ENCODE peak calls at places on chromosomes 11 and 22, in eight cellular contexts. C is neural crest cell, D is cardiac fibroblast, V is AG10803, N is psoas muscle, M is endodermal cell, Q is GM10248, B is lower leg skin. W is an unnamed sample.

GRCh38 chr11:6618117-6619020 is 853 bp downstream of the TPP1 start:
- DNase-seq in C (no peak), D (peak; percentile 65), V (peak; percentile 66), N (peak; percentile 51), M (no peak), Q (peak; percentile 32), B (peak; percentile 49), W (no peak)

GRCh38 chr22:29641052-29641780 is 37.8 kb downstream of the NF2 start:
- DNase-seq in C (no peak), D (no peak), V (peak; percentile 80), N (no peak), M (no peak), Q (no peak), B (no peak), W (no peak)

GRCh38 chr11:60925685-60926267 is 1.5 kb downstream of the TMEM132A start:
- DNase-seq in C (no peak), D (peak; percentile 94), V (no peak), N (no peak), M (no peak), Q (no peak), B (no peak), W (no peak)

GRCh38 chr11:8266246-8267241 is 2.9 kb upstream of the LMO1 start:
- DNase-seq in C (no peak), D (no peak), V (no peak), N (no peak), M (peak; percentile 36), Q (no peak), B (no peak), W (no peak)

GRCh38 chr22:46047841-46048595 is 71.1 kb upstream of the WNT7B start:
- DNase-seq in C (no peak), D (no peak), V (peak; percentile 66), N (peak; percentile 63), M (peak; percentile 28), Q (no peak), B (no peak), W (no peak)

GRCh38 chr11:59510917-59511589 is at the start of gene OR4D9:
- DNase-seq in C (no peak), D (peak; percentile 3), V (no peak), N (no peak), M (no peak), Q (no peak), B (no peak), W (peak; percentile 3)

GRCh38 chr11:15843309-15843857 is 513.0 kb downstream of the SOX6 start:
- DNase-seq in C (peak; percentile 28), D (no peak), V (no peak), N (no peak), M (peak; percentile 63), Q (no peak), B (no peak), W (peak; percentile 30)

GRCh38 chr11:56910046-56910753 is 78.5 kb upstream of the OR5AK2 start:
- DNase-seq in C (no peak), D (no peak), V (no peak), N (no peak), M (no peak), Q (no peak), B (no peak), W (no peak)

GRCh38 chr11:68010058-68011041 is at the start of gene ALDH3B1:
- DNase-seq in C (no peak), D (peak; percentile 93), V (peak; percentile 91), N (peak; percentile 96), M (peak; percentile 86), Q (no peak), B (peak; percentile 89), W (no peak)

GRCh38 chr22:44523981-44524759 is 26.1 kb upstream of the RTL6 start:
- DNase-seq in C (no peak), D (peak; percentile 97), V (peak; percentile 97), N (no peak), M (no peak), Q (no peak), B (no peak), W (no peak)

GRCh38 chr22:46370584-46371373 is 35.3 kb downstream of the TRMU start:
- DNase-seq in C (no peak), D (no peak), V (no peak), N (no peak), M (no peak), Q (no peak), B (no peak), W (no peak)

GRCh38 chr11:62789576-62789975 is 2.2 kb downstream of the TMEM223 start:
- DNase-seq in C (no peak), D (no peak), V (no peak), N (no peak), M (no peak), Q (no peak), B (no peak), W (no peak)

GRCh38 chr11:46837860-46838259 is 8.2 kb downstream of the CKAP5 start:
- DNase-seq in C (no peak), D (no peak), V (no peak), N (no peak), M (no peak), Q (no peak), B (no peak), W (no peak)

GRCh38 chr22:45612940-45613339 is 58.7 kb upstream of the ATXN10 start:
- DNase-seq in C (no peak), D (peak; percentile 11), V (peak; percentile 32), N (peak; percentile 64), M (peak; percentile 64), Q (no peak), B (no peak), W (no peak)

GRCh38 chr11:65422104-65422632 is 430 bp upstream of the NEAT1 start:
- DNase-seq in C (peak; percentile 90), D (peak; percentile 98), V (peak; percentile 99), N (peak; percentile 100), M (peak; percentile 98), Q (peak; percentile 78), B (peak; percentile 96), W (peak; percentile 96)

GRCh38 chr11:65859134-65859811 is 960 bp upstream of the MUS81 start:
- DNase-seq in C (peak; percentile 96), D (peak; percentile 99), V (peak; percentile 97), N (peak; percentile 99), M (peak; percentile 99), Q (peak; percentile 95), B (peak; percentile 99), W (peak; percentile 98)

GRCh38 chr11:62546244-62546936 is at the start of gene AHNAK:
- DNase-seq in C (peak; percentile 43), D (peak; percentile 59), V (peak; percentile 67), N (peak; percentile 93), M (peak; percentile 90), Q (peak; percentile 70), B (peak; percentile 83), W (peak; percentile 59)

GRCh38 chr11:65014146-65014960 is at the start of gene ARL2:
- DNase-seq in C (no peak), D (no peak), V (peak; percentile 17), N (no peak), M (no peak), Q (peak; percentile 92), B (peak; percentile 80), W (no peak)

GRCh38 chr22:24208012-24208749 is 26.9 kb downstream of the SUSD2 start:
- DNase-seq in C (no peak), D (peak; percentile 100), V (peak; percentile 97), N (peak; percentile 55), M (no peak), Q (no peak), B (peak; percentile 62), W (no peak)

DNA sequence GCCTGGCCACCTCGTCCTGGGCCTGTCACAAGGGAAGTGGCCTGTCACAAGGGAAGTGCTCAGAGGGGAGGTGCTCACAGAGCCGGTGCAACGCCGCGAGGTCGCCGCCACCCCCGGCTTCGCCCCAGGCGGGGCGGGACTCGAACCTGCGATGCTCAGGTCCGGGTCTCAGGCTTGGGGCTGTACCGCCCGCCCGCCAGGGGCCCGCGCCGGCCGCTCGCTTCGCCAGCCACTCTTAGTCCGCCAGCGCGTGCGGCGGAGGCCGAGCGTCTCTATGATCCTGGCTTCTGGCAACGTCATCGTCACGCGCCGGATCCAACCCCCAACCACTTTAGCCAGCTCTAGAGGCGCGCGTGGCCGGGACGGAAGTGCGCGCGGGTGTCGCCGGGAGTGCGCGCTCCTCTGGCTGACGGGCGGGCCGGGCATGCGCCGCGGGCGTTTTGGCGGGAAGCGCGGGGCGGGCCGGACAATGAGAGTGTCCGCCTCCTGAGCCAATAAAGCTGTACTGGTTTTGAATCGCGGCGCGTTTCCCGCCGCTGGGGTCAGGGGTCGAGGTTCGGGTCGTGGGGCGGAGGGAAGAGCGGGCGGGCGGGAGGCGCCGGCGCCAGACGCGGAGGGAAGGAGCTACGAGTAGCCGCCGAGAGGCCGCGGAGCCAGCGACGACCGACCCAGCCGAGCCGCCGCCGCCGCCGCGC is at the start of gene TRMT2A:
- DNase-seq in C (peak; percentile 98), D (peak; percentile 99), V (peak; percentile 98), N (peak; percentile 99), M (peak; percentile 99), Q (peak; percentile 98), B (peak; percentile 97), W (peak; percentile 99)
- TF ChIP-seq CTCF in C (peak; percentile 37), D (no peak), V (no peak), N (no peak), M (peak; percentile 29), Q (peak; percentile 4), B (no peak), W (no peak)

GRCh38 chr11:76140912-76141574 is 65.3 kb downstream of the WNT11 start:
- DNase-seq in C (no peak), D (no peak), V (no peak), N (no peak), M (peak; percentile 32), Q (no peak), B (no peak), W (no peak)
- TF ChIP-seq CTCF in C (no peak), D (no peak), V (no peak), N (no peak), M (no peak), Q (no peak), B (no peak), W (no peak)

GRCh38 chr11:45771194-45771941 is 33.6 kb upstream of the SLC35C1 start:
- DNase-seq in C (peak; percentile 87), D (peak; percentile 60), V (peak; percentile 16), N (peak; percentile 79), M (peak; percentile 92), Q (peak; percentile 72), B (peak; percentile 43), W (peak; percentile 86)
- TF ChIP-seq CTCF in C (peak; percentile 82), D (peak; percentile 87), V (peak; percentile 86), N (peak; percentile 93), M (peak; percentile 86), Q (peak; percentile 86), B (no peak), W (peak; percentile 85)

GRCh38 chr22:50233223-50233622 is 11.6 kb downstream of the TUBGCP6 start:
- DNase-seq in C (no peak), D (no peak), V (no peak), N (no peak), M (no peak), Q (no peak), B (no peak), W (no peak)

GRCh38 chr22:50242406-50242949 is 2.3 kb downstream of the TUBGCP6 start:
- DNase-seq in C (no peak), D (no peak), V (no peak), N (no peak), M (no peak), Q (no peak), B (no peak), W (no peak)

GRCh38 chr22:50232481-50233151 is 12.2 kb downstream of the TUBGCP6 start:
- DNase-seq in C (no peak), D (no peak), V (no peak), N (no peak), M (no peak), Q (no peak), B (no peak), W (no peak)

GRCh38 chr22:50238755-50239154 is 6.1 kb downstream of the TUBGCP6 start:
- DNase-seq in C (no peak), D (no peak), V (no peak), N (no peak), M (no peak), Q (no peak), B (no peak), W (no peak)

GRCh38 chr22:50236731-50237409 is 8.0 kb downstream of the TUBGCP6 start:
- DNase-seq in C (no peak), D (peak; percentile 45), V (no peak), N (no peak), M (peak; percentile 74), Q (no peak), B (no peak), W (no peak)
- TF ChIP-seq CTCF in C (peak; percentile 64), D (peak; percentile 56), V (peak; percentile 45), N (peak; percentile 14), M (peak; percentile 76), Q (peak; percentile 30), B (no peak), W (peak; percentile 79)